ENCODE peak calls at places on chromosomes 6 and 20, in nine cellular contexts. X, L, O, Q, M, W, J, P and A are unnamed samples.
A peak's percentile ranks its signal among the peaks of the same experiment; 100 is the strongest.

GRCh38 chr6:12138377-12138776 is 126.3 kb downstream of the HIVEP1 start:
- DNase-seq in X (no peak), L (no peak), O (peak; percentile 29), Q (no peak), M (no peak), W (no peak), J (no peak), P (no peak), A (no peak)

GRCh38 chr6:154408906-154409500 is 52.4 kb upstream of the IPCEF1 start:
- DNase-seq in X (peak; percentile 66), L (peak; percentile 45), O (no peak), Q (no peak), M (no peak), W (no peak), J (no peak), P (no peak), A (no peak)

GRCh38 chr6:70315096-70315751 is 12.3 kb upstream of the COL9A1 start:
- DNase-seq in X (no peak), L (no peak), O (no peak), Q (no peak), M (no peak), W (no peak), J (no peak), P (no peak), A (no peak)

GRCh38 chr6:1055015-1055921 is 256.6 kb upstream of the FOXQ1 start:
- DNase-seq in X (no peak), L (no peak), O (no peak), Q (peak; percentile 9), M (no peak), W (no peak), J (no peak), P (no peak), A (no peak)

GRCh38 chr20:50575869-50576720 is 65.9 kb downstream of the PTPN1 start:
- DNase-seq in X (peak; percentile 51), L (peak; percentile 46), O (peak; percentile 53), Q (peak; percentile 42), M (peak; percentile 88), W (peak; percentile 78), J (peak; percentile 88), P (no peak), A (no peak)

GRCh38 chr6:100573169-100573568 is 108.4 kb upstream of the SIM1 start:
- DNase-seq in X (peak; percentile 65), L (peak; percentile 57), O (no peak), Q (no peak), M (no peak), W (no peak), J (no peak), P (peak; percentile 11), A (no peak)

GRCh38 chr6:11172501-11173337 is 59.7 kb downstream of the NEDD9 start:
- DNase-seq in X (peak; percentile 27), L (peak; percentile 28), O (peak; percentile 69), Q (peak; percentile 69), M (peak; percentile 90), W (peak; percentile 84), J (no peak), P (peak; percentile 32), A (no peak)

GRCh38 chr6:5695260-5696245 is 311.2 kb downstream of the NRN1 start:
- DNase-seq in X (peak; percentile 79), L (peak; percentile 92), O (no peak), Q (no peak), M (no peak), W (no peak), J (no peak), P (peak; percentile 55), A (peak; percentile 89)

GRCh38 chr6:163836916-163837660 is 422.6 kb downstream of the QKI start:
- DNase-seq in X (no peak), L (no peak), O (no peak), Q (no peak), M (no peak), W (no peak), J (no peak), P (no peak), A (no peak)

GRCh38 chr6:78465042-78465634 is 402.2 kb upstream of the IRAK1BP1 start:
- DNase-seq in X (no peak), L (no peak), O (no peak), Q (no peak), M (no peak), W (no peak), J (no peak), P (no peak), A (no peak)

GRCh38 chr20:49916146-49917002 is 1.0 kb upstream of the SPATA2 start:
- DNase-seq in X (peak; percentile 55), L (peak; percentile 32), O (no peak), Q (peak; percentile 71), M (no peak), W (no peak), J (peak; percentile 43), P (peak; percentile 83), A (no peak)

GRCh38 chr20:44748005-44748370 is 2.3 kb downstream of the KCNK15 start:
- DNase-seq in X (no peak), L (no peak), O (no peak), Q (no peak), M (no peak), W (no peak), J (no peak), P (no peak), A (no peak)

GRCh38 chr6:43096451-43097097 is 20.5 kb downstream of the PTK7 start:
- DNase-seq in X (peak; percentile 81), L (peak; percentile 96), O (no peak), Q (no peak), M (peak; percentile 84), W (no peak), J (no peak), P (peak; percentile 95), A (peak; percentile 84)

GRCh38 chr6:26231006-26231587 is 133.9 kb upstream of the BTN3A2 start:
- DNase-seq in X (no peak), L (no peak), O (no peak), Q (no peak), M (no peak), W (no peak), J (no peak), P (no peak), A (no peak)

GRCh38 chr6:106134906-106135634 is 48.9 kb downstream of the PRDM1 start:
- DNase-seq in X (no peak), L (peak; percentile 61), O (no peak), Q (no peak), M (no peak), W (no peak), J (no peak), P (peak; percentile 41), A (no peak)

GRCh38 chr6:111591901-111592461 is 13.7 kb downstream of the TRAF3IP2 start:
- DNase-seq in X (no peak), L (peak; percentile 75), O (no peak), Q (no peak), M (no peak), W (no peak), J (no peak), P (peak; percentile 76), A (peak; percentile 85)
- H3K4me3 ChIP-seq in X (no peak overlapping the region), L (no peak overlapping the region), O (no peak overlapping the region), Q (no peak overlapping the region), M (no peak overlapping the region), W (no peak overlapping the region), J (no peak overlapping the region), P (no peak overlapping the region), A (no peak overlapping the region)

GRCh38 chr6:31575335-31575901 is at the start of gene TNF:
- DNase-seq in X (no peak), L (no peak), O (peak; percentile 49), Q (no peak), M (peak; percentile 81), W (peak; percentile 70), J (peak; percentile 86), P (peak; percentile 45), A (no peak)

GRCh38 chr6:31572041-31572911 is at the start of gene LTA:
- DNase-seq in X (no peak), L (no peak), O (peak; percentile 56), Q (no peak), M (peak; percentile 79), W (no peak), J (no peak), P (no peak), A (no peak)

GRCh38 chr6:31573239-31574105 is 1.4 kb downstream of the LTA start:
- DNase-seq in X (no peak), L (no peak), O (no peak), Q (no peak), M (no peak), W (no peak), J (no peak), P (no peak), A (no peak)

GRCh38 chr6:31575952-31576684 is 753 bp downstream of the TNF start:
- DNase-seq in X (no peak), L (no peak), O (no peak), Q (no peak), M (peak; percentile 14), W (no peak), J (no peak), P (no peak), A (no peak)

GRCh38 chr6:31574106-31575061 is 981 bp upstream of the TNF start:
- DNase-seq in X (no peak), L (no peak), O (no peak), Q (no peak), M (no peak), W (no peak), J (no peak), P (no peak), A (no peak)
- TF ChIP-seq CTCF in X (no peak), L (no peak), O (no peak), Q (no peak), M (no peak), W (no peak), J (no peak), P (no peak), A (no peak)

GRCh38 chr6:166270706-166271375 is 37.4 kb downstream of the PRR18 start:
- DNase-seq in X (no peak), L (no peak), O (no peak), Q (no peak), M (no peak), W (no peak), J (peak; percentile 37), P (no peak), A (no peak)
- H3K27me3 ChIP-seq in X (peaks cover 16% of the 10 kb centered on the region), L (no peaks in the 10 kb centered on the region), O (no peaks in the 10 kb centered on the region), Q (no peaks in the 10 kb centered on the region), M (peaks cover 36% of the 10 kb centered on the region), W (peaks cover 14% of the 10 kb centered on the region), J (no peaks in the 10 kb centered on the region), P (no peaks in the 10 kb centered on the region), A (no peaks in the 10 kb centered on the region)

GRCh38 chr6:3859878-3860552 is 10.8 kb downstream of the FAM50B start:
- DNase-seq in X (no peak), L (no peak), O (no peak), Q (no peak), M (no peak), W (no peak), J (no peak), P (no peak), A (no peak)

GRCh38 chr6:3855866-3856265 is 6.7 kb downstream of the FAM50B start:
- DNase-seq in X (no peak), L (no peak), O (no peak), Q (no peak), M (no peak), W (no peak), J (no peak), P (no peak), A (no peak)

GRCh38 chr6:3861424-3861823 is 12.3 kb downstream of the FAM50B start:
- DNase-seq in X (no peak), L (no peak), O (no peak), Q (no peak), M (no peak), W (no peak), J (no peak), P (peak; percentile 21), A (no peak)

GRCh38 chr6:3856576-3856975 is 7.4 kb downstream of the FAM50B start:
- DNase-seq in X (no peak), L (no peak), O (no peak), Q (no peak), M (no peak), W (no peak), J (no peak), P (no peak), A (no peak)

GRCh38 chr6:3857822-3858221 is 8.6 kb downstream of the FAM50B start:
- DNase-seq in X (no peak), L (no peak), O (no peak), Q (no peak), M (no peak), W (no peak), J (no peak), P (no peak), A (no peak)
- H3K4me3 ChIP-seq in X (no peak overlapping the region), L (no peak overlapping the region), O (no peak overlapping the region), Q (no peak overlapping the region), M (no peak overlapping the region), W (no peak overlapping the region), J (no peak overlapping the region), P (no peak overlapping the region), A (no peak overlapping the region)